ENCODE peak calls at places on chromosomes 13 and 19, in six cellular contexts. B, C, Y, U, G and R are unnamed samples.
A peak's percentile ranks its signal among the peaks of the same experiment; 100 is the strongest.

GRCh38 chr19:54164369-54165068 is 5.0 kb upstream of the LENG1 start:
- DNase-seq in U (no peak), C (peak; percentile 94), B (peak; percentile 99), Y (no peak), G (no peak), R (no peak)

GRCh38 chr13:41678320-41678719 is 221.0 kb downstream of the RGCC start:
- DNase-seq in B (no peak), C (no peak), G (no peak), Y (no peak), U (no peak), R (no peak)

GRCh38 chr19:43504426-43505185 is at the start of gene PHLDB3:
- DNase-seq in B (no peak), U (no peak), Y (peak; percentile 38), C (peak; percentile 49), G (no peak), R (no peak)

GRCh38 chr19:18807861-18808331 is 16.8 kb upstream of the COMP start:
- DNase-seq in B (no peak), U (no peak), Y (no peak), C (no peak), G (no peak), R (no peak)

GRCh38 chr19:41175825-41176734 is 16.9 kb upstream of the CYP2S1 start:
- DNase-seq in C (no peak), B (peak; percentile 78), G (no peak), Y (peak; percentile 96), U (no peak), R (no peak)

GRCh38 chr19:1045247-1045603 is 5.3 kb downstream of the ABCA7 start:
- DNase-seq in Y (peak; percentile 89), U (no peak), C (peak; percentile 94), G (no peak), B (peak; percentile 85), R (peak; percentile 80)

GRCh38 chr13:79722885-79723445 is 242.0 kb downstream of the NDFIP2 start:
- DNase-seq in Y (no peak), G (no peak), B (no peak), U (no peak), C (no peak), R (no peak)

GRCh38 chr19:48029431-48029830 is 14.4 kb downstream of the CABP5 start:
- DNase-seq in U (no peak), G (no peak), B (no peak), C (no peak), Y (no peak), R (no peak)

GRCh38 chr19:19460761-19461265 is 54.5 kb downstream of the TSSK6 start:
- DNase-seq in Y (no peak), G (no peak), U (no peak), C (no peak), B (no peak), R (peak; percentile 71)

GRCh38 chr19:50311723-50312635 is 17.2 kb downstream of the KCNC3 start:
- DNase-seq in B (peak; percentile 89), C (peak; percentile 89), Y (peak; percentile 59), G (no peak), U (no peak), R (no peak)

GRCh38 chr13:54733639-54734038 is 1705.0 kb downstream of the OLFM4 start:
- DNase-seq in G (no peak), Y (peak; percentile 3), C (no peak), B (no peak), U (no peak), R (no peak)

GRCh38 chr13:90999401-90999800 is 348.1 kb upstream of the MIR17HG start:
- DNase-seq in C (no peak), U (no peak), B (no peak), G (no peak), Y (no peak), R (no peak)

GRCh38 chr19:29193116-29193515 is 19.8 kb downstream of the UQCRFS1 start:
- DNase-seq in C (no peak), B (no peak), Y (no peak), U (no peak), G (no peak), R (no peak)

DNA sequence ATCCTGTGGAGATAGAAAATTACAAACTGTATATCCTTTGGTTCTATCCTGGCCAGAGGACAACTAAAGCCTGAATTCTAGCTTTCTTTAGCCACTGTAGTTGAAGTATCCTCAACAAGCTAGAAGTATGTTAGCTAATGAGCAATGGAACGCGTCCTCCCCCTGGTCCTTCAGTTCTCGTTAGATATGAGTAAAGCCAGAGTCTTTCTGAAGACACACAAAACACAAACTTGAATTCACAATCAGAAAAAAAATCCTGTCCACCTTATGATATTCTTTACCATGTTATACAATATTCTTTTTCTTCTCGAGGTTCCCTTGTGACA is 1527.0 kb upstream of the SLC10A2 start:
- DNase-seq in G (no peak), Y (no peak), U (no peak), C (no peak), B (no peak), R (no peak)
- TF ChIP-seq TAF1 in G (no peak), Y (no peak), U (no peak), C (no peak), B (no peak), R (no peak)

DNA sequence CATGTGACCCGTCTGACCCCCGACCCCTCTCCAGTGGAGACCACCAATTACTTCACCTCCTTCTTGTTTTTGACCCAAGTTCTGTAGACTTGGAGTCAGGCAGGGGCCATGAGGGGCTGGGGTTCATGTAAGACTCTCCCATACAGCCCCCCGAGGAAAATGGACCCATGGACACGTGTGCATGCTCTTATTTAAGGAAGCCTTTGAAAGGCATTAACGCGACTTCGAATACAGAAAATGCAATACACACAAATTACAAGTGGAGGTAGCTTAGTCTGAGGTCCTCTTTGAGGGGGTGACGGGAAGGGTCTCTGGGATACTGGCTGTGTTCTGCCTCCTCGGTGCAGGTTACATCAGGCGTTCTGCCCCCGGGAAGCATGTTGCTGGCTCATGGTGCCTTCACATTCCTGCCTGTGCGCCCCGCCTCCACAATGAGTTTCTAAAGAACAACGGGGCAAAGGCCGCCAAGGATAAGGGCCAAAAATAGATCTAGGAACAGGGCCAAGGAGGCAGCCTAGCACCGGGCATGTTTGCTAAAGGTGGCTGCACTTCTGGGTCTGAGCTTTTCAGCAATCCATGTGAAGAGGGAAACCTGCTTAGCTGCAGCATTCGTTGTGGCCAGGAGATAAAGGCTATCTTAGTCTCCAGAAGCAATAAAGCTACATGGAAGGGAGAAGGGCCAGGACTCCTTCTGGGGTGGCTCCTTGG is 54.5 kb downstream of the RAB20 start:
- DNase-seq in U (no peak), C (peak; percentile 55), G (no peak), B (no peak), Y (no peak), R (no peak)
- TF ChIP-seq POLR2A in U (no peak), C (no peak), G (no peak), B (no peak), Y (no peak), R (no peak)

GRCh38 chr19:49201042-49201441 is 43.5 kb downstream of the TRPM4 start:
- DNase-seq in U (no peak), B (no peak), C (no peak), Y (no peak), G (no peak), R (no peak)
- TF ChIP-seq TAF1 in U (no peak), B (no peak), C (no peak), Y (no peak), G (no peak), R (no peak)

GRCh38 chr19:55484571-55485438 is at the start of gene NAT14:
- DNase-seq in C (peak; percentile 89), U (no peak), Y (peak; percentile 39), B (peak; percentile 97), G (peak; percentile 96), R (peak; percentile 97)
- TF ChIP-seq POLR2A in C (peak; percentile 64), U (peak; percentile 34), Y (no peak), B (peak; percentile 55), G (peak; percentile 52), R (peak; percentile 24)

GRCh38 chr13:46782066-46782465 is 14.9 kb downstream of the ESD start:
- DNase-seq in Y (no peak), U (no peak), B (no peak), G (no peak), C (no peak), R (no peak)

GRCh38 chr13:46783504-46783903 is 13.5 kb downstream of the ESD start:
- DNase-seq in C (no peak), G (no peak), U (no peak), B (no peak), Y (no peak), R (no peak)

GRCh38 chr13:46775385-46776065 is 21.4 kb downstream of the ESD start:
- DNase-seq in G (no peak), C (no peak), Y (no peak), B (no peak), U (no peak), R (no peak)

GRCh38 chr13:46778095-46778494 is 18.9 kb downstream of the ESD start:
- DNase-seq in Y (no peak), C (no peak), B (no peak), G (no peak), U (no peak), R (no peak)

GRCh38 chr13:46778879-46779278 is 18.1 kb downstream of the ESD start:
- DNase-seq in B (no peak), Y (no peak), U (no peak), G (no peak), C (no peak), R (no peak)
- TF ChIP-seq TAF1 in B (no peak), Y (no peak), U (no peak), G (no peak), C (no peak), R (no peak)

GRCh38 chr19:33304760-33305647 is 2.7 kb upstream of the CEBPA start:
- DNase-seq in B (no peak), G (no peak), Y (peak; percentile 56), U (no peak), C (peak; percentile 56), R (no peak)
- TF ChIP-seq POLR2A in B (no peak), G (no peak), Y (peak; percentile 39), U (no peak), C (no peak), R (no peak)